ENCODE peak calls at places on chromosomes 11 and 22, in six cellular contexts. R is stimulated activated CD4-positive, alpha-beta T cell treated with anti-CD3 and anti-CD28 coated beads, Interleukin-2, amount 100 ng/mL, for 48 hours; Q is AML-193; A is effector CD4-positive, alpha-beta T cell; P is T-helper 1 cell; G is NCI-H2029. V is an unnamed sample.

GRCh38 chr11:58927393-58928081 is 11.8 kb upstream of the GLYATL1 start:
- DNase-seq in R (no peak), Q (no peak), A (no peak), P (no peak), G (peak; percentile 92), V (no peak)

GRCh38 chr11:57001674-57002401 is 13.1 kb downstream of the OR5AK2 start:
- DNase-seq in R (no peak), Q (no peak), A (no peak), P (no peak), G (no peak), V (no peak)

GRCh38 chr11:126884192-126884973 is 116.2 kb downstream of the KIRREL3 start:
- DNase-seq in R (no peak), Q (no peak), A (no peak), P (no peak), G (no peak), V (no peak)

GRCh38 chr11:118012083-118012669 is 26.0 kb downstream of the IL10RA start:
- DNase-seq in R (no peak), Q (peak; percentile 71), A (no peak), P (no peak), G (no peak), V (no peak)

GRCh38 chr22:49638788-49639187 is 188.9 kb downstream of the BRD1 start:
- DNase-seq in R (no peak), Q (no peak), A (no peak), P (no peak), G (peak; percentile 22), V (no peak)

GRCh38 chr22:37485714-37486223 is 415 bp downstream of the MFNG start:
- DNase-seq in R (peak; percentile 11), Q (no peak), A (no peak), P (no peak), G (no peak), V (peak; percentile 12)

GRCh38 chr11:134908583-134908982 is 496.5 kb upstream of the B3GAT1 start:
- DNase-seq in R (no peak), Q (no peak), A (no peak), P (no peak), G (no peak), V (no peak)

GRCh38 chr11:65504671-65505433 is 6.0 kb downstream of the MALAT1 start:
- DNase-seq in R (no peak), Q (no peak), A (no peak), P (no peak), G (peak; percentile 37), V (no peak)

GRCh38 chr11:120027546-120028180 is 110.2 kb downstream of the TRIM29 start:
- DNase-seq in R (no peak), Q (no peak), A (no peak), P (no peak), G (no peak), V (no peak)

GRCh38 chr11:10930961-10931760 is 73.3 kb upstream of the ZBED5 start:
- DNase-seq in R (peak; percentile 23), Q (no peak), A (peak; percentile 18), P (no peak), G (peak; percentile 30), V (peak; percentile 11)